ENCODE peak calls at places on chromosomes 5 and 9, in seven cellular contexts. Z, D, R, E, H, L and O are unnamed samples.

GRCh38 chr5:132050136-132050535 is 10.3 kb upstream of the IL3 start:
- DNase-seq in Z (no peak), D (no peak), R (peak), E (no peak), H (no peak), L (no peak), O (no peak)

GRCh38 chr5:10556331-10556807 is 7.5 kb upstream of the ANKRD33B start:
- DNase-seq in Z (no peak), D (peak), R (no peak), E (no peak), H (peak), L (peak), O (no peak)

GRCh38 chr9:128072144-128073021 is 4.4 kb downstream of the SLC25A25 start:
- DNase-seq in Z (peak), D (peak), R (peak), E (peak), H (peak), L (peak), O (peak)

GRCh38 chr5:84411832-84412605 is 27.3 kb upstream of the EDIL3 start:
- DNase-seq in Z (no peak), D (peak), R (no peak), E (no peak), H (no peak), L (peak), O (no peak)

GRCh38 chr5:181207214-181207959 is 2.4 kb upstream of the TRIM7 start:
- DNase-seq in Z (peak), D (peak), R (no peak), E (peak), H (peak), L (peak), O (peak)

GRCh38 chr9:123522921-123523320 is 166.9 kb downstream of the CRB2 start:
- DNase-seq in Z (no peak), D (no peak), R (no peak), E (no peak), H (no peak), L (no peak), O (no peak)

GRCh38 chr9:102875687-102876086 is 119.4 kb upstream of the CYLC2 start:
- DNase-seq in Z (no peak), D (no peak), R (no peak), E (no peak), H (no peak), L (no peak), O (no peak)

GRCh38 chr5:39024005-39024404 is 50.2 kb downstream of the RICTOR start:
- DNase-seq in Z (no peak), D (no peak), R (peak), E (no peak), H (no peak), L (no peak), O (no peak)

GRCh38 chr5:218457-219289 is 553 bp downstream of the SDHA start:
- DNase-seq in Z (peak), D (peak), R (peak), E (peak), H (peak), L (peak), O (peak)

GRCh38 chr9:126309427-126310179 is 17.0 kb upstream of the MVB12B start:
- DNase-seq in Z (no peak), D (no peak), R (no peak), E (no peak), H (no peak), L (no peak), O (no peak)

GRCh38 chr5:2754621-2755370 is 3.3 kb upstream of the IRX2 start:
- DNase-seq in Z (no peak), D (peak), R (no peak), E (no peak), H (no peak), L (peak), O (no peak)

GRCh38 chr5:15074651-15075050 is 203.1 kb upstream of the ANKH start:
- DNase-seq in Z (no peak), D (peak), R (no peak), E (no peak), H (peak), L (no peak), O (no peak)

GRCh38 chr9:70444904-70445303 is 30.4 kb upstream of the KLF9 start:
- DNase-seq in Z (no peak), D (no peak), R (no peak), E (no peak), H (no peak), L (no peak), O (no peak)

GRCh38 chr5:91636351-91636750 is 253.2 kb upstream of the ARRDC3 start:
- DNase-seq in Z (no peak), D (no peak), R (no peak), E (no peak), H (no peak), L (no peak), O (no peak)

GRCh38 chr5:32202394-32202793 is 28.3 kb upstream of the GOLPH3 start:
- DNase-seq in Z (no peak), D (no peak), R (no peak), E (no peak), H (peak), L (no peak), O (no peak)

GRCh38 chr5:123398058-123398728 is 25.0 kb downstream of the CEP120 start:
- DNase-seq in Z (no peak), D (no peak), R (no peak), E (no peak), H (no peak), L (no peak), O (no peak)

GRCh38 chr9:133606722-133607053 is 2.5 kb downstream of the FAM163B start:
- DNase-seq in Z (no peak), D (no peak), R (peak), E (no peak), H (no peak), L (no peak), O (no peak)

GRCh38 chr5:32115985-32116384 is 58.1 kb downstream of the GOLPH3 start:
- DNase-seq in Z (no peak), D (no peak), R (no peak), E (no peak), H (no peak), L (no peak), O (no peak)

GRCh38 chr5:80346055-80346454 is 26.3 kb downstream of the SPZ1 start:
- DNase-seq in Z (peak), D (peak), R (no peak), E (peak), H (peak), L (peak), O (peak)

GRCh38 chr5:179732918-179733763 is 519 bp downstream of the MAML1 start:
- DNase-seq in Z (no peak), D (peak), R (peak), E (peak), H (peak), L (peak), O (peak)

GRCh38 chr5:13814293-13814692 is 130.2 kb downstream of the DNAH5 start:
- DNase-seq in Z (no peak), D (peak), R (no peak), E (no peak), H (no peak), L (peak), O (no peak)

GRCh38 chr9:272251-273213 is 57.9 kb downstream of the DOCK8 start:
- DNase-seq in Z (peak), D (peak), R (no peak), E (no peak), H (no peak), L (no peak), O (peak)
- H3K4me3 ChIP-seq in Z (peak), D (no peak), R (no peak), E (no peak), H (no peak), L (no peak), O (no peak)

DNA sequence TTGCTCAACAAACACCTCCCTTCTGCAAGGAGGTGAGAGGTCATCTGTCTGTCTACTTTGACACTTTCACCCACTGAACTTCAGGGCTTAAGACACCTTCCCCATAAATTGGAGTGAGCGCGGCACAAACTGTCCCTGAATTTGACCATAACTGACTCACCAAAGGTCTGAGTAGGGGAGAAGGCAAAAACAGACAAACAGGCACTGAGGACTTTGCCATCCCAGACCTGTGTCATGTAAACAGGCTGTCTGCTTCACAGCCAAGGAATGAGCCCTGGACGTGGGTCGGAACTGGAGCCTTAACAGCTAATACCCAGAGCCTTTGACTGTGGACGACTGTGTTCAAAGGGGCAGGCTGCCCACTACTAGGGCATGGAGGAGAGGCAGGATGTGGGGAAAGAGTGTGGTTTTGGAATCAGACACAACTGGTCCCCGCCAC is 320.9 kb upstream of the KLF4 start:
- DNase-seq in Z (no peak), D (no peak), R (no peak), E (no peak), H (no peak), L (peak), O (no peak)
- H3K4me3 ChIP-seq in Z (no peak), D (no peak), R (no peak), E (no peak), H (no peak), L (no peak), O (no peak)

DNA sequence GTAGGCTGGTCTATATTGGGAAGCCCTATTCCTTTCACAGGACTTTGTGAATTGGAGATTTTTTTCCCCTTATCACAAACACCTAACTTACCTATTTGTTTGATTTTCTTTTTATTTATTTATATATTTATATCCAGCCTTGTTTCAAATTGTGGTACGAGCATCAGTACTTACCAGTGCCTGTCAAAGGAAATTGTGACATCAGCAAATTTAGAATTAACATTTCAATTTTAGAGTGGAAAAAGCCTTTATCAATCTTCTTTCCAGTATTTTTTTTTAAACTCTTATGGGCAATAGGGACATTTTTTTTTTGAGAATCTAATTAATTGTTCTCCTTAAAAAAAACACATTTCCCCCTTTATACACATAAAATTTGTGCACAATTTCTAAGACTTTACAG is 790.2 kb downstream of the PRELID2 start:
- DNase-seq in Z (no peak), D (no peak), R (no peak), E (no peak), H (no peak), L (no peak), O (no peak)
- H3K4me3 ChIP-seq in Z (no peak), D (no peak), R (no peak), E (no peak), H (no peak), L (no peak), O (no peak)

GRCh38 chr9:129619787-129620668 is 873 bp downstream of the C9orf50 start:
- DNase-seq in Z (no peak), D (peak), R (peak), E (no peak), H (no peak), L (no peak), O (no peak)
- H3K4me3 ChIP-seq in Z (no peak), D (peak), R (peak), E (peak), H (peak), L (peak), O (no peak)